ENCODE peak calls at places on chromosome 1, in five cellular contexts. P is fibroblast of mammary gland, L is AG08396, X is AG09319, U is amniotic stem cell. F is an unnamed sample.

GRCh38 chr1:196131691-196132090 is 476.5 kb downstream of the KCNT2 start:
- DNase-seq in P (no peak), L (no peak), X (no peak), U (no peak), F (no peak)

GRCh38 chr1:114196992-114197907 is 43.6 kb upstream of the SYT6 start:
- DNase-seq in P (no peak), L (no peak), X (no peak), U (no peak), F (no peak)

GRCh38 chr1:112346802-112347350 is 49.1 kb upstream of the CTTNBP2NL start:
- DNase-seq in P (no peak), L (no peak), X (no peak), U (no peak), F (no peak)

GRCh38 chr1:161702250-161702649 is 4.8 kb upstream of the FCRLA start:
- DNase-seq in P (no peak), L (no peak), X (no peak), U (no peak), F (no peak)

GRCh38 chr1:54703471-54703870 is 12.2 kb upstream of the TTC4 start:
- DNase-seq in P (no peak), L (no peak), X (no peak), U (no peak), F (no peak)

GRCh38 chr1:66298427-66298826 is 235.5 kb upstream of the SGIP1 start:
- DNase-seq in P (no peak), L (no peak), X (no peak), U (no peak), F (no peak)

GRCh38 chr1:76430532-76430931 is 356.0 kb downstream of the ST6GALNAC3 start:
- DNase-seq in P (no peak), L (no peak), X (no peak), U (no peak), F (no peak)

GRCh38 chr1:94580367-94581115 is 39.0 kb upstream of the F3 start:
- DNase-seq in P (no peak), L (no peak), X (no peak), U (no peak), F (no peak)

GRCh38 chr1:243791586-243792267 is 58.3 kb downstream of the AKT3 start:
- DNase-seq in P (peak), L (no peak), X (no peak), U (no peak), F (no peak)

GRCh38 chr1:151990856-151991198 is 2.8 kb downstream of the S100A10 start:
- DNase-seq in P (peak), L (peak), X (no peak), U (no peak), F (no peak)

GRCh38 chr1:175434268-175434860 is 241.8 kb upstream of the KIAA0040 start:
- DNase-seq in P (no peak), L (no peak), X (no peak), U (no peak), F (no peak)

GRCh38 chr1:230621290-230622022 is 20.8 kb upstream of the COG2 start:
- DNase-seq in P (no peak), L (no peak), X (no peak), U (no peak), F (no peak)

GRCh38 chr1:32828341-32828740 is 10.9 kb downstream of the S100PBP start:
- DNase-seq in P (no peak), L (no peak), X (no peak), U (no peak), F (no peak)

GRCh38 chr1:107782192-107782845 is 182.7 kb downstream of the VAV3 start:
- DNase-seq in P (peak), L (peak), X (peak), U (peak), F (no peak)

GRCh38 chr1:151924691-151925587 is 15.6 kb upstream of the THEM4 start:
- DNase-seq in P (no peak), L (no peak), X (no peak), U (no peak), F (no peak)

GRCh38 chr1:119958223-119958622 is 61.9 kb upstream of the ADAM30 start:
- DNase-seq in P (peak), L (no peak), X (no peak), U (no peak), F (no peak)

GRCh38 chr1:155175281-155175926 is 1.8 kb downstream of the TRIM46 start:
- DNase-seq in P (no peak), L (peak), X (no peak), U (no peak), F (no peak)

GRCh38 chr1:109547412-109548320 is 749 bp upstream of the GNAI3 start:
- DNase-seq in P (peak), L (no peak), X (no peak), U (no peak), F (no peak)

GRCh38 chr1:41662061-41662655 is 177.7 kb upstream of the EDN2 start:
- DNase-seq in P (peak), L (peak), X (peak), U (peak), F (peak)

GRCh38 chr1:21669033-21669286 is 197 bp downstream of the RAP1GAP start:
- DNase-seq in P (no peak), L (no peak), X (no peak), U (no peak), F (no peak)

GRCh38 chr1:54287821-54288220 is 87.9 kb downstream of the MRPL37 start:
- DNase-seq in P (peak), L (peak), X (no peak), U (no peak), F (no peak)

GRCh38 chr1:53964109-53964508 is 18.0 kb downstream of the LRRC42 start:
- DNase-seq in P (no peak), L (no peak), X (no peak), U (no peak), F (no peak)

GRCh38 chr1:66380452-66381212 is 153.3 kb upstream of the SGIP1 start:
- DNase-seq in P (peak), L (no peak), X (no peak), U (no peak), F (peak)

GRCh38 chr1:156706647-156707008 is 1.2 kb upstream of the CRABP2 start:
- DNase-seq in P (peak), L (peak), X (peak), U (no peak), F (no peak)

GRCh38 chr1:160681067-160681890 is 30.3 kb downstream of the CD48 start:
- DNase-seq in P (peak), L (peak), X (no peak), U (peak), F (peak)

GRCh38 chr1:210143465-210144062 is 89.0 kb upstream of the SERTAD4 start:
- DNase-seq in P (peak), L (peak), X (peak), U (peak), F (peak)

GRCh38 chr1:4659247-4659646 is 4.8 kb downstream of the AJAP1 start:
- DNase-seq in P (no peak), L (no peak), X (no peak), U (no peak), F (no peak)

GRCh38 chr1:2132222-2133038 is 62.1 kb downstream of the FAAP20 start:
- DNase-seq in P (peak), L (peak), X (no peak), U (peak), F (no peak)

GRCh38 chr1:47449702-47450552 is 12.1 kb downstream of the FOXD2 start:
- DNase-seq in P (no peak), L (peak), X (no peak), U (no peak), F (no peak)

GRCh38 chr1:151377150-151377884 is 4.8 kb upstream of the SELENBP1 start:
- DNase-seq in P (no peak), L (no peak), X (no peak), U (no peak), F (no peak)